ENCODE peak calls at places on chromosomes 4 and X, in seven cellular contexts. K is mucosa of descending colon; E is H9; J is T-cell; C is MCF 10A; R is endothelial cell of umbilical vein; Y is stimulated activated CD4-positive, alpha-beta T cell treated with anti-CD3 and anti-CD28 coated beads, Interleukin-4, amount 100 ng/mL, for 4 hours. Q is an unnamed sample.

GRCh38 chr4:185657699-185658098 is 122.4 kb upstream of the PDLIM3 start:
- DNase-seq in Y (no peak), C (no peak), J (no peak), K (no peak), R (peak; percentile 9), E (no peak), Q (no peak)

GRCh38 chr4:30904593-30904992 is 184.4 kb downstream of the PCDH7 start:
- DNase-seq in E (no peak), Y (no peak), C (no peak), J (no peak), R (no peak), K (peak; percentile 32), Q (no peak)

GRCh38 chr4:8340721-8341680 is 71.4 kb downstream of the HTRA3 start:
- DNase-seq in E (no peak), K (peak; percentile 51), C (no peak), Y (no peak), J (no peak), R (no peak), Q (no peak)

GRCh38 chrX:48539345-48540014 is at the start of gene TBC1D25:
- DNase-seq in Y (peak; percentile 98), R (peak; percentile 97), J (peak; percentile 98), K (peak; percentile 98), C (peak; percentile 96), E (peak; percentile 97), Q (peak; percentile 70)

GRCh38 chrX:34130980-34131744 is 952 bp downstream of the FAM47A start:
- DNase-seq in C (no peak), J (no peak), R (no peak), K (no peak), E (no peak), Y (no peak), Q (no peak)

GRCh38 chr4:139951051-139951450 is 202.9 kb downstream of the MAML3 start:
- DNase-seq in J (no peak), R (no peak), Y (no peak), K (no peak), C (peak; percentile 21), E (no peak), Q (peak; percentile 84)

GRCh38 chrX:146614693-146615524 is 194.7 kb upstream of the CXorf51B start:
- DNase-seq in C (no peak), E (no peak), K (no peak), J (no peak), Y (no peak), R (no peak), Q (no peak)

GRCh38 chr4:123874044-123874443 is 477.4 kb downstream of the SPRY1 start:
- DNase-seq in J (no peak), C (no peak), K (no peak), Y (no peak), R (no peak), E (no peak), Q (no peak)

GRCh38 chrX:41761702-41762101 is 37.7 kb downstream of the GPR82 start:
- DNase-seq in J (no peak), C (no peak), R (no peak), K (no peak), Y (no peak), E (no peak), Q (no peak)

GRCh38 chr4:18593297-18594002 is 571.9 kb upstream of the LCORL start:
- DNase-seq in R (peak; percentile 80), K (peak; percentile 66), Y (peak; percentile 13), J (peak; percentile 17), C (peak; percentile 79), E (peak; percentile 70), Q (peak; percentile 78)

GRCh38 chr4:25343671-25344070 is 31.1 kb downstream of the ZCCHC4 start:
- DNase-seq in E (no peak), J (no peak), C (no peak), R (no peak), Y (no peak), K (no peak), Q (no peak)

GRCh38 chr4:78776031-78776728 is at the start of gene BMP2K:
- DNase-seq in E (peak; percentile 89), R (peak; percentile 80), Y (peak; percentile 72), K (peak; percentile 82), C (peak; percentile 77), J (peak; percentile 70), Q (peak; percentile 77)

GRCh38 chrX:96909291-96909690 is 25.6 kb downstream of the RPA4 start:
- DNase-seq in K (no peak), C (no peak), E (no peak), J (no peak), R (peak; percentile 64), Y (no peak), Q (no peak)

GRCh38 chr4:52799813-52800212 is 48.6 kb upstream of the ERVMER34-1 start:
- DNase-seq in Y (no peak), E (no peak), C (peak; percentile 21), R (no peak), K (no peak), J (no peak), Q (no peak)

GRCh38 chrX:114532093-114532805 is 51.6 kb upstream of the HTR2C start:
- DNase-seq in E (no peak), Y (no peak), K (no peak), R (peak; percentile 26), C (peak; percentile 1), J (no peak), Q (no peak)

GRCh38 chrX:95675794-95676193 is 1008.8 kb upstream of the DIAPH2 start:
- DNase-seq in Y (no peak), K (no peak), C (peak; percentile 19), E (no peak), R (no peak), J (no peak), Q (no peak)

GRCh38 chrX:150942958-150943594 is 40.1 kb upstream of the HMGB3 start:
- DNase-seq in C (no peak), K (peak; percentile 24), Y (no peak), J (no peak), E (no peak), R (no peak), Q (no peak)

GRCh38 chrX:50726296-50726695 is 87.7 kb downstream of the SHROOM4 start:
- DNase-seq in C (no peak), J (no peak), R (no peak), K (no peak), Y (no peak), E (peak; percentile 52), Q (no peak)

GRCh38 chr4:54226399-54227260 is 2.5 kb upstream of the PDGFRA start:
- DNase-seq in E (peak; percentile 50), R (no peak), K (peak; percentile 45), J (no peak), Y (no peak), C (no peak), Q (no peak)

GRCh38 chrX:119118780-119119395 is 8.7 kb downstream of the KIAA1210 start:
- DNase-seq in Y (peak; percentile 16), K (peak; percentile 55), E (peak; percentile 59), J (peak; percentile 19), C (peak; percentile 60), R (peak; percentile 60), Q (no peak)

GRCh38 chr4:83011779-83012630 is 1.4 kb upstream of the LIN54 start:
- DNase-seq in Y (no peak), E (peak; percentile 34), R (peak; percentile 59), C (peak; percentile 39), K (peak; percentile 42), J (no peak), Q (no peak)

GRCh38 chr4:164204434-164204833 is 549.5 kb upstream of the SMIM31 start:
- DNase-seq in E (no peak), R (peak; percentile 36), K (no peak), C (peak; percentile 54), J (no peak), Y (no peak), Q (peak; percentile 82)

GRCh38 chr4:149676076-149676475 is 139.6 kb downstream of the IQCM start:
- DNase-seq in K (no peak), J (no peak), E (no peak), Y (no peak), R (peak; percentile 6), C (no peak), Q (no peak)

GRCh38 chr4:57832083-57832482 is 721.9 kb upstream of the IGFBP7 start:
- DNase-seq in C (no peak), Y (no peak), R (no peak), K (no peak), J (no peak), E (no peak), Q (no peak)

GRCh38 chrX:130419263-130419662 is 17.5 kb downstream of the RBMX2 start:
- DNase-seq in K (no peak), J (no peak), Y (no peak), C (no peak), R (no peak), E (no peak), Q (no peak)

GRCh38 chrX:105564536-105564935 is 257.8 kb upstream of the NRK start:
- DNase-seq in C (peak; percentile 66), Y (no peak), J (no peak), E (no peak), K (no peak), R (no peak), Q (no peak)

GRCh38 chr4:56870927-56871326 is 36.8 kb upstream of the REST start:
- DNase-seq in C (no peak), R (no peak), E (no peak), K (no peak), Y (no peak), J (no peak), Q (no peak)

GRCh38 chrX:133726211-133726630 is 259.2 kb downstream of the GPC3 start:
- DNase-seq in E (no peak), C (peak; percentile 63), R (peak; percentile 15), J (no peak), K (no peak), Y (no peak), Q (no peak)

GRCh38 chr4:155338196-155338595 is 38.6 kb downstream of the MAP9 start:
- DNase-seq in E (no peak), Y (no peak), K (no peak), R (no peak), C (no peak), J (no peak), Q (no peak)

GRCh38 chr4:156779774-156780173 is 191.8 kb downstream of the PDGFC start:
- DNase-seq in R (peak; percentile 69), J (no peak), E (no peak), C (peak; percentile 59), Y (no peak), K (no peak), Q (no peak)

GRCh38 chr4:151687021-151687640 is 73.7 kb downstream of the GATB start:
- DNase-seq in K (no peak), R (no peak), J (no peak), Y (no peak), E (no peak), C (no peak), Q (no peak)

GRCh38 chr4:24763631-24764302 is 31.6 kb upstream of the SOD3 start:
- DNase-seq in Y (no peak), J (no peak), R (no peak), K (no peak), C (peak; percentile 88), E (no peak), Q (no peak)

GRCh38 chrX:148271263-148271662 is 229.2 kb upstream of the AFF2 start:
- DNase-seq in C (no peak), E (no peak), K (no peak), R (no peak), J (no peak), Y (no peak), Q (no peak)

GRCh38 chrX:124605518-124605917 is 259.2 kb downstream of the SH2D1A start:
- DNase-seq in Y (no peak), J (no peak), R (no peak), K (no peak), C (no peak), E (no peak), Q (no peak)

GRCh38 chrX:7028246-7028645 is 119.3 kb upstream of the STS start:
- DNase-seq in J (no peak), Y (no peak), E (no peak), C (peak; percentile 2), R (no peak), K (no peak), Q (no peak)

Q was measured in T47D.